ENCODE peak calls at places on chromosomes 5 and 9, in nine cellular contexts. One of them, this sample, is unnamed.

GRCh38 chr5:98314262-98314661 is 459.2 kb upstream of the RGMB start:
- DNase-seq in NCI-H1436 treated with DMSO at 0.1 percent for 48 hours: no peak
- DNase-seq in MG63: peak; percentile 19
- DNase-seq in substantia nigra: no peak
- DNase-seq in amniotic epithelial cell: peak; percentile 83
- DNase-seq in stimulated activated naive B cell treated with anti-CD40 and anti-IgM and Interleukin-4, amounts not matched to agents 10 μg/mL and 1 μg/mL and 100 μg/mL, for 72 hours: no peak
- DNase-seq in endothelial cell: no peak
- DNase-seq in CD8-positive, alpha-beta T cell: no peak
- DNase-seq in HEK293T: no peak
- DNase-seq in this sample: peak; percentile 8

GRCh38 chr5:65883461-65883860 is 42.9 kb upstream of the ERBIN start:
- DNase-seq in NCI-H1436 treated with DMSO at 0.1 percent for 48 hours: no peak
- DNase-seq in MG63: no peak
- DNase-seq in substantia nigra: no peak
- DNase-seq in amniotic epithelial cell: no peak
- DNase-seq in stimulated activated naive B cell treated with anti-CD40 and anti-IgM and Interleukin-4, amounts not matched to agents 10 μg/mL and 1 μg/mL and 100 μg/mL, for 72 hours: no peak
- DNase-seq in endothelial cell: no peak
- DNase-seq in CD8-positive, alpha-beta T cell: no peak
- DNase-seq in HEK293T: no peak
- DNase-seq in this sample: no peak

GRCh38 chr9:113390192-113390960 is 10.7 kb downstream of the ALAD start:
- DNase-seq in NCI-H1436 treated with DMSO at 0.1 percent for 48 hours: no peak
- DNase-seq in MG63: no peak
- DNase-seq in substantia nigra: no peak
- DNase-seq in amniotic epithelial cell: no peak
- DNase-seq in stimulated activated naive B cell treated with anti-CD40 and anti-IgM and Interleukin-4, amounts not matched to agents 10 μg/mL and 1 μg/mL and 100 μg/mL, for 72 hours: no peak
- DNase-seq in endothelial cell: no peak
- DNase-seq in CD8-positive, alpha-beta T cell: no peak
- DNase-seq in HEK293T: no peak
- DNase-seq in this sample: no peak

GRCh38 chr5:171858303-171858702 is 72.7 kb downstream of the SMIM23 start:
- DNase-seq in NCI-H1436 treated with DMSO at 0.1 percent for 48 hours: no peak
- DNase-seq in MG63: no peak
- DNase-seq in substantia nigra: no peak
- DNase-seq in amniotic epithelial cell: no peak
- DNase-seq in stimulated activated naive B cell treated with anti-CD40 and anti-IgM and Interleukin-4, amounts not matched to agents 10 μg/mL and 1 μg/mL and 100 μg/mL, for 72 hours: no peak
- DNase-seq in endothelial cell: no peak
- DNase-seq in CD8-positive, alpha-beta T cell: no peak
- DNase-seq in HEK293T: peak; percentile 52
- DNase-seq in this sample: no peak

GRCh38 chr5:44983006-44983405 is 174.3 kb downstream of the MRPS30 start:
- DNase-seq in NCI-H1436 treated with DMSO at 0.1 percent for 48 hours: no peak
- DNase-seq in MG63: no peak
- DNase-seq in substantia nigra: no peak
- DNase-seq in amniotic epithelial cell: peak; percentile 8
- DNase-seq in stimulated activated naive B cell treated with anti-CD40 and anti-IgM and Interleukin-4, amounts not matched to agents 10 μg/mL and 1 μg/mL and 100 μg/mL, for 72 hours: no peak
- DNase-seq in endothelial cell: no peak
- DNase-seq in CD8-positive, alpha-beta T cell: no peak
- DNase-seq in HEK293T: no peak
- DNase-seq in this sample: peak; percentile 4

GRCh38 chr9:116736406-116736805 is 49.3 kb downstream of the TRIM32 start:
- DNase-seq in NCI-H1436 treated with DMSO at 0.1 percent for 48 hours: no peak
- DNase-seq in MG63: no peak
- DNase-seq in substantia nigra: no peak
- DNase-seq in amniotic epithelial cell: no peak
- DNase-seq in stimulated activated naive B cell treated with anti-CD40 and anti-IgM and Interleukin-4, amounts not matched to agents 10 μg/mL and 1 μg/mL and 100 μg/mL, for 72 hours: no peak
- DNase-seq in endothelial cell: no peak
- DNase-seq in CD8-positive, alpha-beta T cell: no peak
- DNase-seq in HEK293T: no peak
- DNase-seq in this sample: no peak

GRCh38 chr5:174575043-174575442 is 149.3 kb upstream of the MSX2 start:
- DNase-seq in NCI-H1436 treated with DMSO at 0.1 percent for 48 hours: no peak
- DNase-seq in MG63: no peak
- DNase-seq in substantia nigra: no peak
- DNase-seq in amniotic epithelial cell: no peak
- DNase-seq in stimulated activated naive B cell treated with anti-CD40 and anti-IgM and Interleukin-4, amounts not matched to agents 10 μg/mL and 1 μg/mL and 100 μg/mL, for 72 hours: no peak
- DNase-seq in endothelial cell: no peak
- DNase-seq in CD8-positive, alpha-beta T cell: no peak
- DNase-seq in HEK293T: no peak
- DNase-seq in this sample: no peak

GRCh38 chr9:132797861-132798659 is 80.0 kb downstream of the AK8 start:
- DNase-seq in NCI-H1436 treated with DMSO at 0.1 percent for 48 hours: no peak
- DNase-seq in MG63: no peak
- DNase-seq in substantia nigra: no peak
- DNase-seq in amniotic epithelial cell: peak; percentile 36
- DNase-seq in stimulated activated naive B cell treated with anti-CD40 and anti-IgM and Interleukin-4, amounts not matched to agents 10 μg/mL and 1 μg/mL and 100 μg/mL, for 72 hours: no peak
- DNase-seq in endothelial cell: no peak
- DNase-seq in CD8-positive, alpha-beta T cell: no peak
- DNase-seq in HEK293T: no peak
- DNase-seq in this sample: no peak

GRCh38 chr5:89255845-89256463 is 373.0 kb upstream of the MEF2C start:
- DNase-seq in NCI-H1436 treated with DMSO at 0.1 percent for 48 hours: no peak
- DNase-seq in MG63: no peak
- DNase-seq in substantia nigra: no peak
- DNase-seq in amniotic epithelial cell: peak; percentile 66
- DNase-seq in stimulated activated naive B cell treated with anti-CD40 and anti-IgM and Interleukin-4, amounts not matched to agents 10 μg/mL and 1 μg/mL and 100 μg/mL, for 72 hours: no peak
- DNase-seq in endothelial cell: no peak
- DNase-seq in CD8-positive, alpha-beta T cell: no peak
- DNase-seq in HEK293T: peak; percentile 20
- DNase-seq in this sample: peak; percentile 70

GRCh38 chr9:29773676-29774075 is 2200.4 kb upstream of the C9orf72 start:
- DNase-seq in NCI-H1436 treated with DMSO at 0.1 percent for 48 hours: no peak
- DNase-seq in MG63: no peak
- DNase-seq in substantia nigra: no peak
- DNase-seq in amniotic epithelial cell: no peak
- DNase-seq in stimulated activated naive B cell treated with anti-CD40 and anti-IgM and Interleukin-4, amounts not matched to agents 10 μg/mL and 1 μg/mL and 100 μg/mL, for 72 hours: no peak
- DNase-seq in endothelial cell: no peak
- DNase-seq in CD8-positive, alpha-beta T cell: no peak
- DNase-seq in HEK293T: no peak
- DNase-seq in this sample: no peak

GRCh38 chr5:55143624-55144023 is 16.3 kb upstream of the GPX8 start:
- DNase-seq in NCI-H1436 treated with DMSO at 0.1 percent for 48 hours: no peak
- DNase-seq in MG63: no peak
- DNase-seq in substantia nigra: no peak
- DNase-seq in amniotic epithelial cell: no peak
- DNase-seq in stimulated activated naive B cell treated with anti-CD40 and anti-IgM and Interleukin-4, amounts not matched to agents 10 μg/mL and 1 μg/mL and 100 μg/mL, for 72 hours: no peak
- DNase-seq in endothelial cell: no peak
- DNase-seq in CD8-positive, alpha-beta T cell: no peak
- DNase-seq in HEK293T: no peak
- DNase-seq in this sample: no peak

GRCh38 chr5:176995896-176996767 is 10.4 kb downstream of the UIMC1 start:
- DNase-seq in NCI-H1436 treated with DMSO at 0.1 percent for 48 hours: no peak
- DNase-seq in MG63: no peak
- DNase-seq in substantia nigra: no peak
- DNase-seq in amniotic epithelial cell: peak; percentile 93
- DNase-seq in stimulated activated naive B cell treated with anti-CD40 and anti-IgM and Interleukin-4, amounts not matched to agents 10 μg/mL and 1 μg/mL and 100 μg/mL, for 72 hours: no peak
- DNase-seq in endothelial cell: no peak
- DNase-seq in CD8-positive, alpha-beta T cell: no peak
- DNase-seq in HEK293T: no peak
- DNase-seq in this sample: peak; percentile 33

GRCh38 chr9:121085661-121086060 is 10.9 kb downstream of the CNTRL start:
- DNase-seq in NCI-H1436 treated with DMSO at 0.1 percent for 48 hours: no peak
- DNase-seq in MG63: peak; percentile 74
- DNase-seq in substantia nigra: no peak
- DNase-seq in amniotic epithelial cell: no peak
- DNase-seq in stimulated activated naive B cell treated with anti-CD40 and anti-IgM and Interleukin-4, amounts not matched to agents 10 μg/mL and 1 μg/mL and 100 μg/mL, for 72 hours: no peak
- DNase-seq in endothelial cell: no peak
- DNase-seq in CD8-positive, alpha-beta T cell: no peak
- DNase-seq in HEK293T: no peak
- DNase-seq in this sample: no peak

GRCh38 chr5:177334155-177334551 is 17.3 kb downstream of the LMAN2 start:
- DNase-seq in NCI-H1436 treated with DMSO at 0.1 percent for 48 hours: no peak
- DNase-seq in MG63: no peak
- DNase-seq in substantia nigra: no peak
- DNase-seq in amniotic epithelial cell: no peak
- DNase-seq in stimulated activated naive B cell treated with anti-CD40 and anti-IgM and Interleukin-4, amounts not matched to agents 10 μg/mL and 1 μg/mL and 100 μg/mL, for 72 hours: no peak
- DNase-seq in endothelial cell: no peak
- DNase-seq in CD8-positive, alpha-beta T cell: no peak
- DNase-seq in HEK293T: no peak
- DNase-seq in this sample: no peak

GRCh38 chr5:165138261-165138660 is 1632.8 kb downstream of the MAT2B start:
- DNase-seq in NCI-H1436 treated with DMSO at 0.1 percent for 48 hours: no peak
- DNase-seq in MG63: no peak
- DNase-seq in substantia nigra: no peak
- DNase-seq in amniotic epithelial cell: no peak
- DNase-seq in stimulated activated naive B cell treated with anti-CD40 and anti-IgM and Interleukin-4, amounts not matched to agents 10 μg/mL and 1 μg/mL and 100 μg/mL, for 72 hours: no peak
- DNase-seq in endothelial cell: no peak
- DNase-seq in CD8-positive, alpha-beta T cell: no peak
- DNase-seq in HEK293T: no peak
- DNase-seq in this sample: no peak

GRCh38 chr9:3893519-3893918 is 367.7 kb upstream of the RFX3 start:
- DNase-seq in NCI-H1436 treated with DMSO at 0.1 percent for 48 hours: no peak
- DNase-seq in MG63: no peak
- DNase-seq in substantia nigra: no peak
- DNase-seq in amniotic epithelial cell: no peak
- DNase-seq in stimulated activated naive B cell treated with anti-CD40 and anti-IgM and Interleukin-4, amounts not matched to agents 10 μg/mL and 1 μg/mL and 100 μg/mL, for 72 hours: no peak
- DNase-seq in endothelial cell: no peak
- DNase-seq in CD8-positive, alpha-beta T cell: no peak
- DNase-seq in HEK293T: no peak
- DNase-seq in this sample: no peak

GRCh38 chr9:131263701-131264100 is 12.6 kb downstream of the FAM78A start:
- DNase-seq in NCI-H1436 treated with DMSO at 0.1 percent for 48 hours: no peak
- DNase-seq in MG63: no peak
- DNase-seq in substantia nigra: no peak
- DNase-seq in amniotic epithelial cell: no peak
- DNase-seq in stimulated activated naive B cell treated with anti-CD40 and anti-IgM and Interleukin-4, amounts not matched to agents 10 μg/mL and 1 μg/mL and 100 μg/mL, for 72 hours: no peak
- DNase-seq in endothelial cell: no peak
- DNase-seq in CD8-positive, alpha-beta T cell: no peak
- DNase-seq in HEK293T: no peak
- DNase-seq in this sample: no peak

GRCh38 chr5:20470997-20471396 is 483.0 kb upstream of the CDH18 start:
- DNase-seq in NCI-H1436 treated with DMSO at 0.1 percent for 48 hours: no peak
- DNase-seq in MG63: no peak
- DNase-seq in substantia nigra: no peak
- DNase-seq in amniotic epithelial cell: no peak
- DNase-seq in stimulated activated naive B cell treated with anti-CD40 and anti-IgM and Interleukin-4, amounts not matched to agents 10 μg/mL and 1 μg/mL and 100 μg/mL, for 72 hours: no peak
- DNase-seq in endothelial cell: no peak
- DNase-seq in CD8-positive, alpha-beta T cell: no peak
- DNase-seq in HEK293T: no peak
- DNase-seq in this sample: no peak

GRCh38 chr5:68460147-68460760 is 244.7 kb downstream of the PIK3R1 start:
- DNase-seq in NCI-H1436 treated with DMSO at 0.1 percent for 48 hours: no peak
- DNase-seq in MG63: no peak
- DNase-seq in substantia nigra: no peak
- DNase-seq in amniotic epithelial cell: peak; percentile 69
- DNase-seq in stimulated activated naive B cell treated with anti-CD40 and anti-IgM and Interleukin-4, amounts not matched to agents 10 μg/mL and 1 μg/mL and 100 μg/mL, for 72 hours: peak; percentile 13
- DNase-seq in endothelial cell: peak; percentile 51
- DNase-seq in CD8-positive, alpha-beta T cell: no peak
- DNase-seq in HEK293T: peak; percentile 23
- DNase-seq in this sample: peak; percentile 37

GRCh38 chr5:39422036-39422606 is 2.7 kb downstream of the DAB2 start:
- DNase-seq in NCI-H1436 treated with DMSO at 0.1 percent for 48 hours: no peak
- DNase-seq in MG63: no peak
- DNase-seq in substantia nigra: no peak
- DNase-seq in amniotic epithelial cell: no peak
- DNase-seq in stimulated activated naive B cell treated with anti-CD40 and anti-IgM and Interleukin-4, amounts not matched to agents 10 μg/mL and 1 μg/mL and 100 μg/mL, for 72 hours: no peak
- DNase-seq in endothelial cell: no peak
- DNase-seq in CD8-positive, alpha-beta T cell: no peak
- DNase-seq in HEK293T: no peak
- DNase-seq in this sample: no peak

GRCh38 chr9:2241461-2241874 is 226.3 kb downstream of the SMARCA2 start:
- DNase-seq in NCI-H1436 treated with DMSO at 0.1 percent for 48 hours: no peak
- DNase-seq in MG63: no peak
- DNase-seq in substantia nigra: peak; percentile 80
- DNase-seq in amniotic epithelial cell: peak; percentile 92
- DNase-seq in stimulated activated naive B cell treated with anti-CD40 and anti-IgM and Interleukin-4, amounts not matched to agents 10 μg/mL and 1 μg/mL and 100 μg/mL, for 72 hours: no peak
- DNase-seq in endothelial cell: peak; percentile 44
- DNase-seq in CD8-positive, alpha-beta T cell: no peak
- DNase-seq in HEK293T: peak; percentile 22
- DNase-seq in this sample: no peak

GRCh38 chr9:72931437-72931836 is 21.4 kb downstream of the ALDH1A1 start:
- DNase-seq in NCI-H1436 treated with DMSO at 0.1 percent for 48 hours: no peak
- DNase-seq in MG63: no peak
- DNase-seq in substantia nigra: no peak
- DNase-seq in amniotic epithelial cell: peak; percentile 25
- DNase-seq in stimulated activated naive B cell treated with anti-CD40 and anti-IgM and Interleukin-4, amounts not matched to agents 10 μg/mL and 1 μg/mL and 100 μg/mL, for 72 hours: no peak
- DNase-seq in endothelial cell: no peak
- DNase-seq in CD8-positive, alpha-beta T cell: no peak
- DNase-seq in HEK293T: no peak
- DNase-seq in this sample: peak; percentile 77